ENCODE peak calls at places on chromosome 19, in four cellular contexts. X, V, T and Q are unnamed samples.

GRCh38 chr19:42606660-42607351 is 12.1 kb upstream of the CEACAM8 start:
- DNase-seq in X (peak; percentile 5), V (no peak), T (peak; percentile 14), Q (peak; percentile 54)

GRCh38 chr19:2150794-2151338 is 500 bp downstream of the AP3D1 start:
- DNase-seq in X (no peak), V (no peak), T (no peak), Q (no peak)

GRCh38 chr19:34430738-34431625 is 2.8 kb downstream of the UBA2 start:
- DNase-seq in X (peak; percentile 61), V (no peak), T (no peak), Q (peak; percentile 60)

GRCh38 chr19:4679416-4679815 is 9.3 kb upstream of the MYDGF start:
- DNase-seq in X (no peak), V (no peak), T (no peak), Q (no peak)

GRCh38 chr19:34504809-34505291 is 23.3 kb downstream of the WTIP start:
- DNase-seq in X (no peak), V (no peak), T (no peak), Q (no peak)

GRCh38 chr19:35013820-35014754 is 14.0 kb downstream of the GRAMD1A start:
- DNase-seq in X (no peak), V (no peak), T (no peak), Q (no peak)

GRCh38 chr19:5369962-5370367 is 29.4 kb upstream of the PTPRS start:
- DNase-seq in X (peak; percentile 17), V (no peak), T (no peak), Q (peak; percentile 20)

GRCh38 chr19:40598918-40599307 is 2.3 kb upstream of the LTBP4 start:
- DNase-seq in X (no peak), V (no peak), T (no peak), Q (no peak)

GRCh38 chr19:57560049-57560491 is 407 bp upstream of the ZNF550 start:
- DNase-seq in X (peak; percentile 72), V (no peak), T (peak; percentile 58), Q (peak; percentile 43)

GRCh38 chr19:55537741-55538111 is 793 bp upstream of the SBK2 start:
- DNase-seq in X (no peak), V (no peak), T (no peak), Q (no peak)

GRCh38 chr19:17678836-17679235 is 9.3 kb downstream of the UNC13A start:
- DNase-seq in X (no peak), V (no peak), T (no peak), Q (no peak)

GRCh38 chr19:17681505-17682125 is 6.5 kb downstream of the UNC13A start:
- DNase-seq in X (peak; percentile 39), V (no peak), T (peak; percentile 38), Q (no peak)

GRCh38 chr19:17680235-17680722 is 7.9 kb downstream of the UNC13A start:
- DNase-seq in X (peak; percentile 42), V (peak; percentile 86), T (peak; percentile 87), Q (peak; percentile 22)

GRCh38 chr19:17682273-17682672 is 5.9 kb downstream of the UNC13A start:
- DNase-seq in X (no peak), V (no peak), T (no peak), Q (no peak)

DNA sequence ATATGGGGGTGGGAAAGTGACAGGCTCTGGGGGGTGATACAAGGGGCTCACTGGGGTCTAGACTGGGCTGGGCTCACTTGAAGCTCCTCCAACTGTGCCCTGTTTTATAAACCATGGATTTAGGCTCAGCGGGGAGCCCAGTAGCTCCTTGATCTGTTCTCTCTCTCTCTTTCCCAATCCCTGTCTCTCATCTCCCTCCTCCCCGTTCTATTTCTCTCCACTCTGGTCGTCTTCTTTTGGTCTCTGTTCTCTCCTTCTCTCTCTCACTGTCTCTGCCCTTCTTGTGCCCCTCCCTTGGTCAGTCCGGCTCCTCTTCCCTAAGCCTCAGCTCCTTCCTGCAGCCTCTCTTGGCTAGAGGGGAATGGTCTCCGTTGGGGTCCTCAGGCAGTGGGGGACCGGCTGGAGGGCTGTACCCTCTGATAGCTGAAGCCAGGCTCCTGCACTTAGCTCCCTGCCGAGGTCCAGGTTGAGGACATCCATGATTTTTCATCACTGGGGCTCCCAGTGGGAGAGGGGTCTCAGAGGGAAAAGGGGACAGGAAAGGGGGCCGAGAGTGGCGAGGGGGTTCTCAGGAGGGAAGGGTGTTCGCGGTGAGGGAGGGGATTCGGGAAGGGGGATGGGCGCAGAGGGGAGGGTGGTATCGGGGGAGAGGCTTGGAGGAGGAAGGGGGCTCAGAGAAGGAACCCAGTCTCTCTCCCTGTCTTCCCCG is 8.5 kb downstream of the UNC13A start:
- DNase-seq in X (no peak), V (no peak), T (no peak), Q (no peak)
- H3K4me3 ChIP-seq in X (peak overlapping the region; percentile 14), V (peak overlapping the region; percentile 38), T (peak overlapping the region; percentile 37), Q (no peak overlapping the region)

GRCh38 chr19:10134040-10134439 is 14.3 kb upstream of the EIF3G start:
- DNase-seq in X (no peak), V (no peak), T (no peak), Q (no peak)
- TF ChIP-seq CTCF in X (no peak), V (no peak), T (no peak), Q (no peak)

DNA sequence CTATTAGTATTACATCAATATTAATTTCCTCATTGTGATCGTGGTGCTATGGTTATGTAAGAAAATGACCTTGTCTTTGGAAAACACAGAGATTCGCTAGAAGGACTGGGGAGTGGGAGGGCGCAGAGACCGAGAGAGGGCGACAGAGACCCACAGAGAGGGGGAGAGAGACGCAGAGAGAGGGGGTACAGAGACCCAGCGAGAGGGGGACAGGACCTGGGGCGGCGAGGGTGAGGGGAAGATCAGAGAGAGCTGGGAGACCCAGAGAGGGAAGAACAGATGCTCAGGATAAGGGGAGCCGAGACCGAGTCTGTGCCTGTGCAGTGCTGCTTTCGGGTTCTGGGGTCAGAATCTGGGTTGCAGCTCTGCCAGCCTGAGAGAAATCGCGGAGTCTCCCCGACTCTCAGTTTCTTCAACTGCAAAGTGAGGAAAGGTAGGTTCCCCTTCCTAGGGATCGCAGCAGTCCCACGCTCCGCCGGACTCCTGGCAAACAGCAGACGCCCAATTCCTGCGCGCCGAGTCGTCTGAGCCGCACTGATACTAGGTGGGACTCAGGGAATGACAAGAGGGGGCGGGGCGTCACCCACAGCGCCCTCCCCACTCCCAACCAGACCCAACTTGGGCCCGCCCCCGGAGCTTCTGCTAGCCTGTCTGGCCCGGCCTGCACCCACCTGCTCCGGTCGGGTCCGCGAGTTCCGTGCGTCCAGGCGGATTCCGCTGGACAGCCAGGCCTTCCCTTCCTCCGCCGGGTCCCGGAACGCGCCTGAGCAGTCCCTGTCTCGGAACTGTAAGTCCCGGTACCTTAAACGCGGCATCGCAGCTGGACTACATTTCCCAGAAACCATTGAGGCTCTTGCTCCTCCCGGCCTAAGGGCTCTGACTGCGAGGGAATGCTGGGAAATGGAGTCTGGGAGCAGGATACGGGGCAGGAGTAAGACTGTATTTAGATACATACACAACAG is 15.3 kb downstream of the IZUMO2 start:
- DNase-seq in X (peak; percentile 81), V (peak; percentile 90), T (peak; percentile 90), Q (peak; percentile 84)
- H3K4me3 ChIP-seq in X (peak overlapping the region; percentile 46), V (peak overlapping the region; percentile 61), T (peak overlapping the region; percentile 66), Q (peak overlapping the region; percentile 46)

GRCh38 chr19:29664753-29665214 is 477 bp upstream of the PLEKHF1 start:
- DNase-seq in X (no peak), V (no peak), T (no peak), Q (no peak)
- TF ChIP-seq CTCF in X (no peak), V (no peak), T (no peak), Q (no peak)